ENCODE peak calls at places on chromosomes 1 and 21, in five cellular contexts. S is fibroblast of mammary gland, H is SK-N-MC, N is GM23248, E is tibial nerve. D is an unnamed sample.

GRCh38 chr1:209248649-209249279 is 334.8 kb upstream of the CAMK1G start:
- DNase-seq in E (peak; percentile 19), H (peak; percentile 26), N (peak; percentile 51), S (peak; percentile 64), D (peak; percentile 67)

GRCh38 chr1:61853545-61853944 is 111.3 kb downstream of the PATJ start:
- DNase-seq in E (no peak), S (peak; percentile 50), H (peak; percentile 22), N (peak; percentile 50), D (peak; percentile 62)

GRCh38 chr1:165047985-165048384 is 308.5 kb downstream of the LMX1A start:
- DNase-seq in E (no peak), S (no peak), N (no peak), H (no peak), D (no peak)

GRCh38 chr1:159483501-159483900 is 44.0 kb downstream of the OR10J1 start:
- DNase-seq in H (no peak), N (peak; percentile 14), S (peak; percentile 21), E (no peak), D (no peak)

GRCh38 chr21:35738342-35738961 is 321.9 kb downstream of the SETD4 start:
- DNase-seq in S (no peak), N (peak; percentile 38), H (no peak), E (no peak), D (peak; percentile 12)

GRCh38 chr1:9282436-9282955 is 10.2 kb upstream of the SPSB1 start:
- DNase-seq in H (no peak), S (no peak), E (no peak), N (no peak), D (no peak)

GRCh38 chr1:231866392-231867331 is 240.1 kb downstream of the DISC1 start:
- DNase-seq in H (peak; percentile 12), E (no peak), N (peak; percentile 66), S (peak; percentile 60), D (peak; percentile 44)

GRCh38 chr1:156675715-156676311 is 1.4 kb downstream of the NES start:
- DNase-seq in E (no peak), S (no peak), N (no peak), H (no peak), D (peak; percentile 96)

GRCh38 chr1:113007706-113008364 is 51.8 kb upstream of the SLC16A1 start:
- DNase-seq in S (peak; percentile 15), N (no peak), E (no peak), H (no peak), D (no peak)

GRCh38 chr1:196344462-196344861 is 263.8 kb downstream of the KCNT2 start:
- DNase-seq in N (no peak), S (no peak), E (no peak), H (no peak), D (no peak)

GRCh38 chr1:224737353-224737727 is 121.2 kb downstream of the CNIH3 start:
- DNase-seq in N (no peak), H (no peak), S (no peak), E (no peak), D (no peak)

GRCh38 chr21:42751866-42752265 is 98.4 kb downstream of the PDE9A start:
- DNase-seq in H (no peak), S (no peak), E (no peak), N (no peak), D (no peak)

GRCh38 chr1:107794571-107794970 is 170.4 kb downstream of the VAV3 start:
- DNase-seq in S (no peak), H (no peak), E (no peak), N (no peak), D (no peak)

GRCh38 chr1:242435200-242435599 is 89.3 kb downstream of the PLD5 start:
- DNase-seq in E (no peak), H (no peak), N (no peak), S (no peak), D (no peak)

GRCh38 chr1:163315773-163316374 is 5.9 kb upstream of the NUF2 start:
- DNase-seq in E (no peak), S (peak; percentile 69), H (peak; percentile 52), N (peak; percentile 75), D (peak; percentile 5)

GRCh38 chr1:245258271-245258920 is 103.6 kb downstream of the KIF26B start:
- DNase-seq in E (no peak), H (no peak), N (peak; percentile 18), S (no peak), D (no peak)

GRCh38 chr1:111441573-111442192 is 7.4 kb downstream of the WDR77 start:
- DNase-seq in S (peak; percentile 28), H (no peak), N (peak; percentile 22), E (no peak), D (peak; percentile 8)

GRCh38 chr1:84758968-84759491 is 68.8 kb upstream of the SSX2IP start:
- DNase-seq in S (no peak), N (peak; percentile 53), H (no peak), E (no peak), D (peak; percentile 49)

GRCh38 chr1:20587639-20588017 is 1.3 kb upstream of the CDA start:
- DNase-seq in H (no peak), S (peak; percentile 87), E (no peak), N (peak; percentile 91), D (no peak)

GRCh38 chr1:216532399-216532798 is 109.2 kb upstream of the USH2A start:
- DNase-seq in H (no peak), S (no peak), E (no peak), N (no peak), D (no peak)

GRCh38 chr1:40058453-40059291 is 18.1 kb downstream of the CAP1 start:
- DNase-seq in H (no peak), E (no peak), S (no peak), N (no peak), D (no peak)

GRCh38 chr1:212515329-212515760 is 82.6 kb downstream of the NENF start:
- DNase-seq in E (no peak), S (no peak), N (no peak), H (no peak), D (no peak)

GRCh38 chr1:29532285-29532684 is 296.0 kb downstream of the PTPRU start:
- DNase-seq in S (no peak), E (no peak), N (no peak), H (no peak), D (no peak)

GRCh38 chr1:58902830-58903229 is 119.0 kb upstream of the JUN start:
- DNase-seq in H (no peak), E (no peak), N (no peak), S (no peak), D (no peak)

GRCh38 chr1:186958520-186958919 is 129.8 kb downstream of the PLA2G4A start:
- DNase-seq in N (peak; percentile 59), H (peak; percentile 96), E (no peak), S (peak; percentile 63), D (no peak)

GRCh38 chr1:21216835-21217811 is 40.4 kb upstream of the EIF4G3 start:
- DNase-seq in N (peak; percentile 57), E (peak; percentile 33), S (peak; percentile 49), H (peak; percentile 5), D (peak; percentile 70)

GRCh38 chr1:64933296-64934070 is 32.9 kb downstream of the JAK1 start:
- DNase-seq in S (peak; percentile 98), H (no peak), N (peak; percentile 99), E (no peak), D (no peak)

GRCh38 chr21:41923641-41924342 is 30.0 kb downstream of the C2CD2 start:
- DNase-seq in E (no peak), N (peak; percentile 10), H (peak; percentile 35), S (peak; percentile 88), D (no peak)

GRCh38 chr1:242011879-242012674 is 13.2 kb upstream of the MAP1LC3C start:
- DNase-seq in N (peak; percentile 79), H (no peak), E (no peak), S (peak; percentile 86), D (no peak)

GRCh38 chr1:190478193-190479007 is 736 bp upstream of the BRINP3 start:
- DNase-seq in S (peak; percentile 2), E (no peak), H (no peak), N (peak; percentile 12), D (no peak)

DNA sequence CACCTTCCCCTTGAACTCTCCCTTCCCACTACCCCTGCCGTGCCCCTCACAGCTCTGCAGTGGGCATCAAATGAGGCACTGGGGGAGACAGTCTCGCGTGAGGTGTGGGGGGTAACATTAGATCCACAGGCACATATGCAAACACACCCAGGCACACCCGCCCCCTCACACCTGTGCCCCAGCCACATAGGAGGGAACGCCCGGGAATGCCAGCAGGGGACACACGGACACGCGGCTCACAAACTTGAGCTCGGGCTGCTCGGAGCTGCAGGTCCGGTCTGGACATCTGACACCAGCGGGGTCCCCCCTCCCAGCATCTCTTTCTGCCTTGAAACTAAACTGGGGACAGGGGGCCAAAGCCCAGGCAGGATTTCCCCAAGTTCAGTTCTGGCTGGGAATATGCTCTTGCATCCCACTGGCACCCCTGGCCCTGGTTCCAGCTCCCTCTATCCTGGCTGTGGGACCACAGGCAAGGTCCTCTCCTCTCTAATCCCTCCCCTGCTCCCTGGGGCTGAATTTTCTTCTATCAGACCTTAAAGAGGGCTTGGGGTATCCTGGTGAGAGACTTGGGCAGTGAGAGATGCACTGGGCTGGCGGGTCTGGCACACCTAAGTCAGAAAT is 30.6 kb downstream of the CDCP2 start:
- DNase-seq in N (no peak), H (no peak), E (no peak), S (no peak), D (no peak)
- H3K4me3 ChIP-seq in N (no peak overlapping the region), H (no peak overlapping the region), E (peak overlapping the region; percentile 37), S (no peak overlapping the region), D (peak overlapping the region; percentile 56)

GRCh38 chr1:166383635-166384346 is 217.0 kb upstream of the FAM78B start:
- DNase-seq in H (no peak), N (no peak), S (no peak), E (no peak), D (no peak)
- H3K4me3 ChIP-seq in H (no peak overlapping the region), N (no peak overlapping the region), S (no peak overlapping the region), E (no peak overlapping the region), D (no peak overlapping the region)

GRCh38 chr1:31932491-31933316 is 5.5 kb downstream of the PTP4A2 start:
- DNase-seq in S (peak; percentile 45), N (peak; percentile 54), E (no peak), H (no peak), D (peak; percentile 50)
- H3K4me3 ChIP-seq in S (no peak overlapping the region), N (peak overlapping the region; percentile 54), E (no peak overlapping the region), H (peak overlapping the region; percentile 3), D (no peak overlapping the region)

DNA sequence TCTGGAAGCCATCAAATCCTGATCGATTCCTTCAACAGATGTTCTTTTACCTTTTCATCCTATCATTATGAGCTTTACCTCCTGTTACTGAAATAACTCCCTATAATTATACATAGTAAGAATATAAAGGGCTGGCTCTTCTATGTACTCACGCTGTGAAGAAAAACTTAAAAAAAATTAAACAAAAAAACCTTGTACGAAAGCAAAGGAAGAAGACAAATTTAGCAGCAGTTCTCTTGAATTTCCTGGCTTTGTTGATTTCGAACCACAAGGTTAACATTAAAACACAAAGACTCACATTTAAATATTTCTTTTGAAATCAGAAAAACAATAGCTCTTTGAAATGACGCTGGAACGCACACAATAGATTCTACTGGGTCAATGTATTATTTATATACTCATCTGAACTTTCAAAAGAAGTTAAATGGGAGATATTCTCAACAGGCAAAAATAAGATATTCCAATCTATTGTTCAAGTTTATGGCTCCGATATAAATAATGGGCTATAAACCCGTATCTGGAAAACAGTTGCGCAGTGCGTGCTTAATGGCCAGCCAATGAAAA is 13.6 kb upstream of the SPEN start:
- DNase-seq in S (no peak), N (peak; percentile 90), H (no peak), E (no peak), D (no peak)
- H3K4me3 ChIP-seq in S (peak overlapping the region; percentile 81), N (peak overlapping the region; percentile 85), H (peak overlapping the region; percentile 84), E (peak overlapping the region; percentile 93), D (peak overlapping the region; percentile 69)

D was measured in SJCRH30.